ENCODE peak calls at places on chromosomes 11 and 22, in nine cellular contexts. One of them, this sample, is unnamed.

GRCh38 chr22:38305481-38306448 is 11.5 kb downstream of the CSNK1E start:
- DNase-seq in NCI-H748 treated with DMSO at 0.1 percent for 48 hours: peak; percentile 15
- DNase-seq in ACHN: peak; percentile 82
- DNase-seq in neural progenitor cell: peak; percentile 49
- DNase-seq in testis: no peak
- DNase-seq in activated CD4-positive, CD25-positive, alpha-beta regulatory T cell treated with anti-CD3 and anti-CD28 coated beads, Interleukin-2, amount 50 U/mL, for 16 hours: no peak
- DNase-seq in pancreas: no peak
- DNase-seq in psoas muscle: no peak
- DNase-seq in A549: no peak
- DNase-seq in this sample: peak; percentile 66

GRCh38 chr22:47693606-47694005 is 931.2 kb downstream of the TBC1D22A start:
- DNase-seq in NCI-H748 treated with DMSO at 0.1 percent for 48 hours: no peak
- DNase-seq in ACHN: no peak
- DNase-seq in neural progenitor cell: no peak
- DNase-seq in testis: no peak
- DNase-seq in activated CD4-positive, CD25-positive, alpha-beta regulatory T cell treated with anti-CD3 and anti-CD28 coated beads, Interleukin-2, amount 50 U/mL, for 16 hours: no peak
- DNase-seq in pancreas: no peak
- DNase-seq in psoas muscle: no peak
- DNase-seq in A549: no peak
- DNase-seq in this sample: no peak

GRCh38 chr11:11320820-11321219 is 32.2 kb downstream of the CSNK2A3 start:
- DNase-seq in NCI-H748 treated with DMSO at 0.1 percent for 48 hours: no peak
- DNase-seq in ACHN: no peak
- DNase-seq in neural progenitor cell: peak; percentile 51
- DNase-seq in testis: peak; percentile 25
- DNase-seq in activated CD4-positive, CD25-positive, alpha-beta regulatory T cell treated with anti-CD3 and anti-CD28 coated beads, Interleukin-2, amount 50 U/mL, for 16 hours: no peak
- DNase-seq in pancreas: no peak
- DNase-seq in psoas muscle: no peak
- DNase-seq in A549: no peak
- DNase-seq in this sample: no peak

GRCh38 chr22:46571642-46572250 is 34.3 kb upstream of the CELSR1 start:
- DNase-seq in NCI-H748 treated with DMSO at 0.1 percent for 48 hours: no peak
- DNase-seq in ACHN: no peak
- DNase-seq in neural progenitor cell: no peak
- DNase-seq in testis: no peak
- DNase-seq in activated CD4-positive, CD25-positive, alpha-beta regulatory T cell treated with anti-CD3 and anti-CD28 coated beads, Interleukin-2, amount 50 U/mL, for 16 hours: no peak
- DNase-seq in pancreas: no peak
- DNase-seq in psoas muscle: peak; percentile 4
- DNase-seq in A549: no peak
- DNase-seq in this sample: no peak

GRCh38 chr11:126990716-126991480 is 9.7 kb downstream of the KIRREL3 start:
- DNase-seq in NCI-H748 treated with DMSO at 0.1 percent for 48 hours: no peak
- DNase-seq in ACHN: peak; percentile 72
- DNase-seq in neural progenitor cell: no peak
- DNase-seq in testis: no peak
- DNase-seq in activated CD4-positive, CD25-positive, alpha-beta regulatory T cell treated with anti-CD3 and anti-CD28 coated beads, Interleukin-2, amount 50 U/mL, for 16 hours: no peak
- DNase-seq in pancreas: no peak
- DNase-seq in psoas muscle: no peak
- DNase-seq in A549: no peak
- DNase-seq in this sample: no peak

GRCh38 chr11:47467372-47467771 is 18.4 kb upstream of the RAPSN start:
- DNase-seq in NCI-H748 treated with DMSO at 0.1 percent for 48 hours: peak; percentile 15
- DNase-seq in ACHN: no peak
- DNase-seq in neural progenitor cell: no peak
- DNase-seq in testis: no peak
- DNase-seq in activated CD4-positive, CD25-positive, alpha-beta regulatory T cell treated with anti-CD3 and anti-CD28 coated beads, Interleukin-2, amount 50 U/mL, for 16 hours: no peak
- DNase-seq in pancreas: no peak
- DNase-seq in psoas muscle: no peak
- DNase-seq in A549: no peak
- DNase-seq in this sample: peak; percentile 93

GRCh38 chr11:22189660-22190059 is 3.2 kb upstream of the ANO5 start:
- DNase-seq in NCI-H748 treated with DMSO at 0.1 percent for 48 hours: no peak
- DNase-seq in ACHN: no peak
- DNase-seq in neural progenitor cell: no peak
- DNase-seq in testis: no peak
- DNase-seq in activated CD4-positive, CD25-positive, alpha-beta regulatory T cell treated with anti-CD3 and anti-CD28 coated beads, Interleukin-2, amount 50 U/mL, for 16 hours: no peak
- DNase-seq in pancreas: no peak
- DNase-seq in psoas muscle: no peak
- DNase-seq in A549: no peak
- DNase-seq in this sample: no peak

GRCh38 chr11:18770479-18771125 is 21.0 kb downstream of the PTPN5 start:
- DNase-seq in NCI-H748 treated with DMSO at 0.1 percent for 48 hours: no peak
- DNase-seq in ACHN: no peak
- DNase-seq in neural progenitor cell: no peak
- DNase-seq in testis: no peak
- DNase-seq in activated CD4-positive, CD25-positive, alpha-beta regulatory T cell treated with anti-CD3 and anti-CD28 coated beads, Interleukin-2, amount 50 U/mL, for 16 hours: no peak
- DNase-seq in pancreas: no peak
- DNase-seq in psoas muscle: no peak
- DNase-seq in A549: no peak
- DNase-seq in this sample: no peak

GRCh38 chr22:43378011-43378704 is 33.7 kb upstream of the MPPED1 start:
- DNase-seq in NCI-H748 treated with DMSO at 0.1 percent for 48 hours: no peak
- DNase-seq in ACHN: no peak
- DNase-seq in neural progenitor cell: no peak
- DNase-seq in testis: peak; percentile 74
- DNase-seq in activated CD4-positive, CD25-positive, alpha-beta regulatory T cell treated with anti-CD3 and anti-CD28 coated beads, Interleukin-2, amount 50 U/mL, for 16 hours: no peak
- DNase-seq in pancreas: peak; percentile 24
- DNase-seq in psoas muscle: no peak
- DNase-seq in A549: no peak
- DNase-seq in this sample: peak; percentile 4